ENCODE peak calls at places on chromosome 14, in six cellular contexts. One of them, this sample, is unnamed.

GRCh38 chr14:84825481-84825880 is 704.5 kb upstream of the FLRT2 start:
- DNase-seq in mesenchymal stem cell: no peak
- DNase-seq in endodermal cell: no peak
- DNase-seq in ovary: no peak
- DNase-seq in fibroblast of villous mesenchyme: peak; percentile 1
- DNase-seq in stomach: no peak
- DNase-seq in this sample: peak; percentile 87

GRCh38 chr14:98694541-98694940 is 577.5 kb downstream of the BCL11B start:
- DNase-seq in ovary: no peak
- DNase-seq in stomach: no peak
- DNase-seq in mesenchymal stem cell: no peak
- DNase-seq in endodermal cell: no peak
- DNase-seq in fibroblast of villous mesenchyme: no peak
- DNase-seq in this sample: peak; percentile 53

GRCh38 chr14:102471921-102472814 is 37.4 kb downstream of the ANKRD9 start:
- DNase-seq in fibroblast of villous mesenchyme: no peak
- DNase-seq in ovary: no peak
- DNase-seq in endodermal cell: no peak
- DNase-seq in mesenchymal stem cell: no peak
- DNase-seq in stomach: no peak
- DNase-seq in this sample: no peak

GRCh38 chr14:69049675-69050074 is 70.6 kb upstream of the ACTN1 start:
- DNase-seq in stomach: no peak
- DNase-seq in endodermal cell: no peak
- DNase-seq in ovary: peak; percentile 77
- DNase-seq in fibroblast of villous mesenchyme: peak; percentile 98
- DNase-seq in mesenchymal stem cell: peak; percentile 88
- DNase-seq in this sample: peak; percentile 67

GRCh38 chr14:71994416-71994815 is 62.2 kb downstream of the RGS6 start:
- DNase-seq in fibroblast of villous mesenchyme: no peak
- DNase-seq in stomach: no peak
- DNase-seq in mesenchymal stem cell: no peak
- DNase-seq in endodermal cell: no peak
- DNase-seq in ovary: no peak
- DNase-seq in this sample: no peak

GRCh38 chr14:94388027-94388895 is at the start of gene SERPINA1:
- DNase-seq in mesenchymal stem cell: no peak
- DNase-seq in fibroblast of villous mesenchyme: no peak
- DNase-seq in ovary: no peak
- DNase-seq in stomach: peak; percentile 71
- DNase-seq in endodermal cell: peak; percentile 37
- DNase-seq in this sample: peak; percentile 92

GRCh38 chr14:55752580-55753365 is 172.8 kb downstream of the KTN1 start:
- DNase-seq in endodermal cell: no peak
- DNase-seq in ovary: no peak
- DNase-seq in stomach: peak; percentile 87
- DNase-seq in fibroblast of villous mesenchyme: peak; percentile 66
- DNase-seq in mesenchymal stem cell: peak; percentile 78
- DNase-seq in this sample: peak; percentile 81

GRCh38 chr14:71048393-71048792 is 141.1 kb downstream of the PCNX1 start:
- DNase-seq in stomach: no peak
- DNase-seq in ovary: no peak
- DNase-seq in endodermal cell: no peak
- DNase-seq in fibroblast of villous mesenchyme: no peak
- DNase-seq in mesenchymal stem cell: no peak
- DNase-seq in this sample: no peak

GRCh38 chr14:53190938-53191337 is 37.8 kb upstream of the DDHD1 start:
- DNase-seq in endodermal cell: no peak
- DNase-seq in stomach: no peak
- DNase-seq in ovary: no peak
- DNase-seq in fibroblast of villous mesenchyme: peak; percentile 46
- DNase-seq in mesenchymal stem cell: no peak
- DNase-seq in this sample: peak; percentile 49

GRCh38 chr14:76089151-76089550 is 62.6 kb upstream of the GPATCH2L start:
- DNase-seq in fibroblast of villous mesenchyme: no peak
- DNase-seq in ovary: no peak
- DNase-seq in endodermal cell: peak; percentile 39
- DNase-seq in mesenchymal stem cell: no peak
- DNase-seq in stomach: no peak
- DNase-seq in this sample: no peak

GRCh38 chr14:23568600-23569310 is 1.2 kb upstream of the AP1G2 start:
- DNase-seq in endodermal cell: peak; percentile 85
- DNase-seq in mesenchymal stem cell: peak; percentile 24
- DNase-seq in ovary: no peak
- DNase-seq in stomach: no peak
- DNase-seq in fibroblast of villous mesenchyme: no peak
- DNase-seq in this sample: no peak

GRCh38 chr14:68140111-68140741 is 320.6 kb downstream of the RAD51B start:
- DNase-seq in stomach: peak; percentile 38
- DNase-seq in mesenchymal stem cell: peak; percentile 98
- DNase-seq in fibroblast of villous mesenchyme: peak; percentile 100
- DNase-seq in ovary: peak; percentile 84
- DNase-seq in endodermal cell: peak; percentile 50
- DNase-seq in this sample: peak; percentile 100

GRCh38 chr14:77467801-77468200 is 9.9 kb downstream of the AHSA1 start:
- DNase-seq in mesenchymal stem cell: no peak
- DNase-seq in ovary: no peak
- DNase-seq in stomach: no peak
- DNase-seq in fibroblast of villous mesenchyme: no peak
- DNase-seq in endodermal cell: no peak
- DNase-seq in this sample: no peak

GRCh38 chr14:85439696-85440328 is 90.1 kb upstream of the FLRT2 start:
- DNase-seq in ovary: no peak
- DNase-seq in endodermal cell: no peak
- DNase-seq in stomach: no peak
- DNase-seq in fibroblast of villous mesenchyme: no peak
- DNase-seq in mesenchymal stem cell: no peak
- DNase-seq in this sample: peak; percentile 94

GRCh38 chr14:26008290-26008689 is 589.5 kb downstream of the NOVA1 start:
- DNase-seq in endodermal cell: peak; percentile 75
- DNase-seq in stomach: no peak
- DNase-seq in mesenchymal stem cell: no peak
- DNase-seq in fibroblast of villous mesenchyme: peak; percentile 1
- DNase-seq in ovary: no peak
- DNase-seq in this sample: peak; percentile 1

GRCh38 chr14:95046711-95047681 is 110.3 kb downstream of the DICER1 start:
- DNase-seq in stomach: peak; percentile 24
- DNase-seq in endodermal cell: peak; percentile 40
- DNase-seq in fibroblast of villous mesenchyme: peak; percentile 73
- DNase-seq in mesenchymal stem cell: peak; percentile 3
- DNase-seq in ovary: no peak
- DNase-seq in this sample: no peak

GRCh38 chr14:106044949-106045596 is 518.7 kb downstream of the TMEM121 start:
- DNase-seq in ovary: no peak
- DNase-seq in mesenchymal stem cell: no peak
- DNase-seq in endodermal cell: peak; percentile 51
- DNase-seq in fibroblast of villous mesenchyme: no peak
- DNase-seq in stomach: peak; percentile 60
- DNase-seq in this sample: no peak

GRCh38 chr14:105797546-105797945 is 271.2 kb downstream of the TMEM121 start:
- DNase-seq in endodermal cell: no peak
- DNase-seq in fibroblast of villous mesenchyme: no peak
- DNase-seq in mesenchymal stem cell: no peak
- DNase-seq in ovary: no peak
- DNase-seq in stomach: no peak
- DNase-seq in this sample: no peak

GRCh38 chr14:41073544-41073943 is 533.1 kb upstream of the LRFN5 start:
- DNase-seq in ovary: no peak
- DNase-seq in endodermal cell: no peak
- DNase-seq in fibroblast of villous mesenchyme: no peak
- DNase-seq in stomach: no peak
- DNase-seq in mesenchymal stem cell: no peak
- DNase-seq in this sample: no peak

GRCh38 chr14:89564291-89564957 is 147.4 kb upstream of the FOXN3 start:
- DNase-seq in mesenchymal stem cell: no peak
- DNase-seq in fibroblast of villous mesenchyme: peak; percentile 19
- DNase-seq in stomach: no peak
- DNase-seq in ovary: no peak
- DNase-seq in endodermal cell: no peak
- DNase-seq in this sample: no peak

GRCh38 chr14:89641495-89642162 is 224.6 kb upstream of the FOXN3 start:
- DNase-seq in ovary: no peak
- DNase-seq in endodermal cell: no peak
- DNase-seq in stomach: no peak
- DNase-seq in mesenchymal stem cell: no peak
- DNase-seq in fibroblast of villous mesenchyme: no peak
- DNase-seq in this sample: no peak

GRCh38 chr14:90805662-90806548 is 10.3 kb downstream of the TTC7B start:
- DNase-seq in fibroblast of villous mesenchyme: no peak
- DNase-seq in mesenchymal stem cell: no peak
- DNase-seq in endodermal cell: peak; percentile 69
- DNase-seq in stomach: no peak
- DNase-seq in ovary: no peak
- DNase-seq in this sample: no peak
- H3K4me3 ChIP-seq in fibroblast of villous mesenchyme: no peak overlapping the region
- H3K4me3 ChIP-seq in mesenchymal stem cell: no peak overlapping the region
- H3K4me3 ChIP-seq in endodermal cell: no peak overlapping the region
- H3K4me3 ChIP-seq in stomach: no peak overlapping the region
- H3K4me3 ChIP-seq in ovary: no peak overlapping the region
- H3K4me3 ChIP-seq in this sample: no peak overlapping the region

GRCh38 chr14:59037620-59038019 is 150.8 kb upstream of the DAAM1 start:
- DNase-seq in endodermal cell: no peak
- DNase-seq in fibroblast of villous mesenchyme: no peak
- DNase-seq in mesenchymal stem cell: no peak
- DNase-seq in ovary: no peak
- DNase-seq in stomach: no peak
- DNase-seq in this sample: no peak
- H3K4me3 ChIP-seq in endodermal cell: no peak overlapping the region
- H3K4me3 ChIP-seq in fibroblast of villous mesenchyme: no peak overlapping the region
- H3K4me3 ChIP-seq in mesenchymal stem cell: no peak overlapping the region
- H3K4me3 ChIP-seq in ovary: no peak overlapping the region
- H3K4me3 ChIP-seq in stomach: no peak overlapping the region
- H3K4me3 ChIP-seq in this sample: no peak overlapping the region

GRCh38 chr14:50828738-50829471 is 2.1 kb downstream of the NIN start:
- DNase-seq in mesenchymal stem cell: no peak
- DNase-seq in stomach: no peak
- DNase-seq in endodermal cell: no peak
- DNase-seq in fibroblast of villous mesenchyme: no peak
- DNase-seq in ovary: no peak
- DNase-seq in this sample: no peak
- H3K4me3 ChIP-seq in mesenchymal stem cell: no peak overlapping the region
- H3K4me3 ChIP-seq in stomach: peak overlapping the region; percentile 91
- H3K4me3 ChIP-seq in endodermal cell: no peak overlapping the region
- H3K4me3 ChIP-seq in fibroblast of villous mesenchyme: peak overlapping the region; percentile 77
- H3K4me3 ChIP-seq in ovary: no peak overlapping the region
- H3K4me3 ChIP-seq in this sample: no peak overlapping the region

DNA sequence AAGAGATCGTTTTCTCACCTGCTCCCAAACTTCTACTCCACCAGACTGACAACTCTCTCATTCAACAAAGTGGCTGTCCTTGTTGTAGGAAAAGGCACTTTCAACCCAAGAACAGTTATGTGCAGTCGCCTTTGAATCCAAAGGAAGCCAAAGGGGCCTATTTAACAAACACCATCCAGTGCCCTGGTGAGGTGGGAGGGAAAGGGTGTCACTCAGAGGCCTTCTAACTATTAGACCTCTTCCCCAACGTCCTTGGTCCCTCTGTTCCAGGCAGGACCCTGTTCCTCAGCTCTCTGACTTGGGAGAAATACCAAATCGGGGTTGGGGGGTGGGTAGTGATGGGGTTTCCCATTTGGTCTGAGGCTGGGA is 3.2 kb downstream of the SIX4 start:
- DNase-seq in fibroblast of villous mesenchyme: no peak
- DNase-seq in ovary: no peak
- DNase-seq in endodermal cell: no peak
- DNase-seq in stomach: no peak
- DNase-seq in mesenchymal stem cell: no peak
- DNase-seq in this sample: no peak
- H3K4me3 ChIP-seq in fibroblast of villous mesenchyme: peak overlapping the region; percentile 73
- H3K4me3 ChIP-seq in ovary: peak overlapping the region; percentile 80
- H3K4me3 ChIP-seq in endodermal cell: peak overlapping the region; percentile 83
- H3K4me3 ChIP-seq in stomach: peak overlapping the region; percentile 90
- H3K4me3 ChIP-seq in mesenchymal stem cell: peak overlapping the region; percentile 92
- H3K4me3 ChIP-seq in this sample: peak overlapping the region; percentile 74

DNA sequence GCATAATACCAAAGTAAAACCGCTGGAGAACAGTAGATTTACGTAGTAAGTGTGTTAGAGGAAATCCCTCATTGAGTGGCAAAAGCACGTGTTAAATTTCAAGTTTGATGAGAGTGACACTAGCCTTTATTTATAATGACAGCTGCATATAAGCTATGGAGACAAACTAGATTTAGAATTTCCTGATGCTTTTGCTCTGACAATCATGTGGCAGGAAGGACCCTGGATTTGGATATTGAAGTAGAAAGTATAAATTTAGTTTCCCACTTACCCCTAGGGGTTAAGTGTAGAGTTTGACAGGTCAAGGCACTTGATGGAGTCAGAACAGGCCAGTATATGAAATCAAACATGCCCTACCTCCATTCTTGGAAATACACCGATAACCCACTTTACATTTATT is 983.1 kb downstream of the FLRT2 start:
- DNase-seq in fibroblast of villous mesenchyme: no peak
- DNase-seq in stomach: no peak
- DNase-seq in mesenchymal stem cell: no peak
- DNase-seq in ovary: no peak
- DNase-seq in endodermal cell: no peak
- DNase-seq in this sample: no peak
- H3K4me3 ChIP-seq in fibroblast of villous mesenchyme: no peak overlapping the region
- H3K4me3 ChIP-seq in stomach: no peak overlapping the region
- H3K4me3 ChIP-seq in mesenchymal stem cell: no peak overlapping the region
- H3K4me3 ChIP-seq in ovary: no peak overlapping the region
- H3K4me3 ChIP-seq in endodermal cell: no peak overlapping the region
- H3K4me3 ChIP-seq in this sample: no peak overlapping the region

This sample was measured in bronchial epithelial cell.